ENCODE peak calls at places on chromosomes 4 and X, in seven cellular contexts. H is glomerular endothelial cell; S is stimulated activated CD8-positive, alpha-beta memory T cell treated with anti-CD3 and anti-CD28 coated beads, Interleukin-7, amount 100 ng/mL, for 1 hour; J is type B pancreatic cell; X is activated gamma-delta T cell treated with anti-CD3 and anti-CD28 coated beads, Interleukin-2, amount 50 U/mL, for 16 hours; E is psoas muscle; L is ovary. K is an unnamed sample.

GRCh38 chrX:22128961-22129360 is 96.8 kb downstream of the PHEX start:
- DNase-seq in H (no peak), S (no peak), J (no peak), X (no peak), E (no peak), L (no peak), K (no peak)

GRCh38 chrX:45769919-45770582 is 569.4 kb upstream of the DIPK2B start:
- DNase-seq in H (no peak), S (no peak), J (peak; percentile 72), X (no peak), E (peak; percentile 77), L (peak; percentile 77), K (no peak)

GRCh38 chr4:8385106-8385505 is 55.4 kb downstream of the ACOX3 start:
- DNase-seq in H (no peak), S (no peak), J (no peak), X (no peak), E (peak; percentile 45), L (no peak), K (no peak)

GRCh38 chrX:121103381-121103780 is 56.0 kb downstream of the GLUD2 start:
- DNase-seq in H (no peak), S (no peak), J (no peak), X (no peak), E (no peak), L (no peak), K (no peak)

GRCh38 chr4:3689576-3690551 is 76.3 kb upstream of the ADRA2C start:
- DNase-seq in H (no peak), S (no peak), J (no peak), X (no peak), E (peak; percentile 34), L (peak; percentile 16), K (no peak)

GRCh38 chr4:19844436-19844835 is 407.3 kb upstream of the SLIT2 start:
- DNase-seq in H (no peak), S (no peak), J (no peak), X (no peak), E (no peak), L (no peak), K (no peak)

GRCh38 chrX:104113237-104113965 is 1.1 kb downstream of the ZCCHC18 start:
- DNase-seq in H (no peak), S (peak; percentile 37), J (no peak), X (peak; percentile 23), E (peak; percentile 59), L (peak; percentile 50), K (no peak)

GRCh38 chrX:6021316-6022091 is 207.2 kb downstream of the NLGN4X start:
- DNase-seq in H (no peak), S (no peak), J (no peak), X (no peak), E (no peak), L (no peak), K (no peak)

GRCh38 chr4:1981251-1982055 is 27.3 kb downstream of the NELFA start:
- DNase-seq in H (no peak), S (no peak), J (peak; percentile 64), X (no peak), E (peak; percentile 49), L (no peak), K (peak; percentile 76)

GRCh38 chrX:56268888-56269287 is 36.7 kb downstream of the KLF8 start:
- DNase-seq in H (no peak), S (no peak), J (no peak), X (no peak), E (no peak), L (no peak), K (no peak)

GRCh38 chr4:107709916-107710315 is 10.1 kb downstream of the PAPSS1 start:
- DNase-seq in H (no peak), S (no peak), J (no peak), X (no peak), E (no peak), L (no peak), K (no peak)

GRCh38 chr4:158033416-158033863 is 139.4 kb downstream of the GASK1B start:
- DNase-seq in H (peak; percentile 80), S (no peak), J (no peak), X (no peak), E (no peak), L (no peak), K (no peak)

GRCh38 chr4:78652282-78652876 is 100.8 kb downstream of the ANXA3 start:
- DNase-seq in H (peak; percentile 52), S (no peak), J (no peak), X (no peak), E (no peak), L (no peak), K (no peak)

GRCh38 chrX:153609917-153610833 is 11.2 kb upstream of the CCNQ start:
- DNase-seq in H (no peak), S (peak; percentile 64), J (peak; percentile 87), X (peak; percentile 66), E (peak; percentile 87), L (peak; percentile 87), K (no peak)

GRCh38 chr4:76540496-76540895 is 105.5 kb downstream of the SHROOM3 start:
- DNase-seq in H (no peak), S (no peak), J (no peak), X (no peak), E (no peak), L (no peak), K (no peak)

GRCh38 chrX:123871309-123871708 is 11.5 kb downstream of the XIAP start:
- DNase-seq in H (no peak), S (no peak), J (no peak), X (no peak), E (no peak), L (no peak), K (no peak)

GRCh38 chrX:48782795-48783194 is 3.6 kb upstream of the GATA1 start:
- DNase-seq in H (no peak), S (no peak), J (no peak), X (no peak), E (no peak), L (no peak), K (peak; percentile 59)

GRCh38 chr4:4781936-4782754 is 77.3 kb upstream of the MSX1 start:
- DNase-seq in H (no peak), S (no peak), J (no peak), X (no peak), E (no peak), L (peak; percentile 50), K (peak; percentile 51)

GRCh38 chrX:109352121-109352556 is 129.7 kb downstream of the GUCY2F start:
- DNase-seq in H (no peak), S (no peak), J (no peak), X (no peak), E (peak; percentile 54), L (peak; percentile 69), K (no peak)

GRCh38 chr4:145196747-145197146 is 16.4 kb upstream of the OTUD4 start:
- DNase-seq in H (no peak), S (no peak), J (no peak), X (no peak), E (no peak), L (no peak), K (no peak)

GRCh38 chr4:45621926-45622325 is 501.9 kb downstream of the GABRG1 start:
- DNase-seq in H (no peak), S (no peak), J (no peak), X (no peak), E (no peak), L (no peak), K (no peak)

GRCh38 chrX:153414838-153415552 is 3.7 kb downstream of the ZFP92 start:
- DNase-seq in H (no peak), S (no peak), J (no peak), X (no peak), E (peak; percentile 51), L (peak; percentile 25), K (no peak)

GRCh38 chr4:25783943-25784342 is 78.8 kb downstream of the SEL1L3 start:
- DNase-seq in H (no peak), S (no peak), J (no peak), X (no peak), E (no peak), L (no peak), K (no peak)

GRCh38 chr4:8355864-8356565 is 84.5 kb downstream of the ACOX3 start:
- DNase-seq in H (no peak), S (no peak), J (peak; percentile 37), X (no peak), E (no peak), L (peak; percentile 42), K (peak; percentile 53)

GRCh38 chrX:24306430-24306829 is 7.4 kb downstream of the SUPT20HL2 start:
- DNase-seq in H (no peak), S (no peak), J (no peak), X (no peak), E (no peak), L (no peak), K (no peak)

GRCh38 chrX:100648601-100649417 is 4.8 kb downstream of the SRPX2 start:
- DNase-seq in H (no peak), S (no peak), J (no peak), X (no peak), E (peak; percentile 49), L (peak; percentile 60), K (no peak)

GRCh38 chr4:41819621-41820020 is 71.1 kb upstream of the PHOX2B start:
- DNase-seq in H (no peak), S (no peak), J (no peak), X (no peak), E (no peak), L (no peak), K (no peak)

GRCh38 chr4:16893141-16893571 is 5.3 kb downstream of the LDB2 start:
- DNase-seq in H (no peak), S (no peak), J (no peak), X (no peak), E (no peak), L (no peak), K (no peak)

GRCh38 chrX:131617182-131617581 is 73.3 kb downstream of the OR13H1 start:
- DNase-seq in H (no peak), S (no peak), J (no peak), X (no peak), E (no peak), L (no peak), K (no peak)

GRCh38 chrX:107936434-107936730 is 45.8 kb downstream of the TEX13B start:
- DNase-seq in H (no peak), S (no peak), J (no peak), X (no peak), E (no peak), L (no peak), K (no peak)

GRCh38 chrX:96394566-96394965 is 290.1 kb upstream of the DIAPH2 start:
- DNase-seq in H (no peak), S (no peak), J (no peak), X (no peak), E (no peak), L (no peak), K (no peak)

GRCh38 chr4:73978886-73979285 is 2.9 kb downstream of the PF4 start:
- DNase-seq in H (no peak), S (no peak), J (no peak), X (no peak), E (no peak), L (no peak), K (no peak)

GRCh38 chr4:41881931-41882621 is 53.2 kb upstream of the TMEM33 start:
- DNase-seq in H (no peak), S (no peak), J (no peak), X (no peak), E (peak; percentile 42), L (no peak), K (no peak)

GRCh38 chr4:153564630-153565525 is 98.7 kb downstream of the TMEM131L start:
- DNase-seq in H (no peak), S (no peak), J (no peak), X (no peak), E (peak; percentile 52), L (no peak), K (no peak)

GRCh38 chr4:30714408-30715031 is 5.6 kb upstream of the PCDH7 start:
- DNase-seq in H (no peak), S (no peak), J (no peak), X (no peak), E (no peak), L (no peak), K (no peak)

GRCh38 chr4:3387943-3388348 is 53.8 kb upstream of the HGFAC start:
- DNase-seq in H (no peak), S (no peak), J (no peak), X (no peak), E (peak; percentile 90), L (peak; percentile 80), K (peak; percentile 91)

GRCh38 chrX:87621697-87622096 is 104.1 kb downstream of the KLHL4 start:
- DNase-seq in H (no peak), S (no peak), J (no peak), X (no peak), E (no peak), L (no peak), K (no peak)

GRCh38 chr4:8414377-8414776 is 26.1 kb downstream of the ACOX3 start:
- DNase-seq in H (no peak), S (no peak), J (no peak), X (no peak), E (no peak), L (no peak), K (no peak)